ENCODE peak calls at places on chromosomes 16 and 17, in four cellular contexts. K, M, G and X are unnamed samples.
A peak's percentile ranks its signal among the peaks of the same experiment; 100 is the strongest.

GRCh38 chr16:71681360-71681759 is 43.1 kb downstream of the PHLPP2 start:
- DNase-seq in G (no peak), K (no peak), M (no peak), X (no peak)

GRCh38 chr16:51164167-51164566 is 13.1 kb upstream of the SALL1 start:
- DNase-seq in M (no peak), G (peak; percentile 24), K (peak; percentile 36), X (peak; percentile 58)

GRCh38 chr17:38453951-38454421 is 25.7 kb downstream of the ARHGAP23 start:
- DNase-seq in G (no peak), K (peak; percentile 56), M (no peak), X (no peak)

GRCh38 chr17:59699786-59700185 is 7.4 kb downstream of the PTRH2 start:
- DNase-seq in K (no peak), M (no peak), G (no peak), X (no peak)

GRCh38 chr17:18038149-18038850 is 668 bp downstream of the ATPAF2 start:
- DNase-seq in G (no peak), K (no peak), M (no peak), X (no peak)

GRCh38 chr16:11183951-11184350 is 72.1 kb downstream of the SOCS1 start:
- DNase-seq in K (peak; percentile 33), M (no peak), G (no peak), X (no peak)

GRCh38 chr16:89922884-89923639 is at the start of gene TUBB3:
- DNase-seq in G (peak; percentile 87), K (no peak), M (no peak), X (no peak)

GRCh38 chr17:7887482-7888183 is 956 bp upstream of the CHD3 start:
- DNase-seq in K (peak; percentile 96), M (peak; percentile 95), G (peak; percentile 93), X (peak; percentile 69)

GRCh38 chr16:30724641-30725464 is 23.4 kb upstream of the PHKG2 start:
- DNase-seq in K (no peak), G (no peak), M (no peak), X (no peak)

GRCh38 chr17:21218101-21218500 is 4.1 kb upstream of the TMEM11 start:
- DNase-seq in M (no peak), K (no peak), G (peak; percentile 38), X (no peak)

GRCh38 chr16:71288570-71288889 is 672 bp downstream of the CMTR2 start:
- DNase-seq in K (no peak), G (peak; percentile 4), M (no peak), X (no peak)

GRCh38 chr17:6706499-6706898 is 6.7 kb downstream of the SLC13A5 start:
- DNase-seq in K (no peak), G (no peak), M (no peak), X (no peak)

GRCh38 chr17:35063514-35064223 is at the start of gene RFFL:
- DNase-seq in M (peak; percentile 92), G (peak; percentile 75), K (peak; percentile 92), X (peak; percentile 99)

GRCh38 chr17:41835800-41836549 is at the start of gene NT5C3B:
- DNase-seq in M (no peak), K (peak; percentile 52), G (peak; percentile 76), X (no peak)

GRCh38 chr17:7042507-7043194 is 1.2 kb downstream of the SLC16A11 start:
- DNase-seq in K (no peak), G (no peak), M (no peak), X (no peak)

GRCh38 chr17:44000141-44000860 is 4.1 kb upstream of the NAGS start:
- DNase-seq in K (no peak), M (no peak), G (no peak), X (no peak)

GRCh38 chr16:67415872-67416793 is at the start of gene ZDHHC1:
- DNase-seq in M (no peak), G (peak; percentile 82), K (peak; percentile 61), X (no peak)

GRCh38 chr16:51971184-51971583 is 575.8 kb downstream of the TOX3 start:
- DNase-seq in G (peak; percentile 63), K (no peak), M (no peak), X (no peak)

GRCh38 chr16:26801628-26802027 is 265.1 kb upstream of the C16orf82 start:
- DNase-seq in M (no peak), G (no peak), K (no peak), X (no peak)

GRCh38 chr17:17108681-17109049 is 66.4 kb downstream of the MPRIP start:
- DNase-seq in K (no peak), M (no peak), G (no peak), X (no peak)

GRCh38 chr16:24988593-24989338 is 26.4 kb downstream of the ARHGAP17 start:
- DNase-seq in K (peak; percentile 52), G (peak; percentile 21), M (no peak), X (no peak)

GRCh38 chr17:35889818-35890773 is 9.9 kb upstream of the CCL5 start:
- DNase-seq in G (peak; percentile 55), K (no peak), M (peak; percentile 54), X (no peak)

GRCh38 chr16:61872778-61873119 is 163.5 kb downstream of the CDH8 start:
- DNase-seq in M (no peak), K (no peak), G (no peak), X (no peak)

GRCh38 chr16:82699711-82700495 is 73.1 kb downstream of the CDH13 start:
- DNase-seq in M (peak; percentile 67), K (peak; percentile 60), G (no peak), X (peak; percentile 16)

GRCh38 chr17:57313276-57313835 is 57.0 kb downstream of the MSI2 start:
- DNase-seq in K (no peak), M (no peak), G (no peak), X (no peak)

GRCh38 chr17:67289174-67289876 is 44.3 kb upstream of the HELZ start:
- DNase-seq in G (no peak), K (peak; percentile 76), M (no peak), X (no peak)

GRCh38 chr17:30236807-30237206 is 1.3 kb upstream of the SLC6A4 start:
- DNase-seq in M (no peak), K (no peak), G (peak; percentile 86), X (no peak)

GRCh38 chr17:51666971-51667721 is 406.8 kb downstream of the UTP18 start:
- DNase-seq in K (no peak), G (no peak), M (no peak), X (no peak)

GRCh38 chr17:44256671-44257070 is 11.3 kb downstream of the SLC4A1 start:
- DNase-seq in K (no peak), M (no peak), G (no peak), X (no peak)

GRCh38 chr17:62725791-62726249 is 82.3 kb downstream of the MARCHF10 start:
- DNase-seq in K (no peak), M (no peak), G (no peak), X (no peak)

GRCh38 chr17:27603870-27604794 is 26.9 kb upstream of the LGALS9 start:
- DNase-seq in M (no peak), K (no peak), G (no peak), X (no peak)

GRCh38 chr16:14354561-14355351 is 275.3 kb downstream of the PARN start:
- DNase-seq in G (no peak), K (no peak), M (no peak), X (no peak)

GRCh38 chr17:21194688-21195087 is 19.3 kb downstream of the TMEM11 start:
- DNase-seq in K (peak; percentile 37), M (no peak), G (no peak), X (no peak)

GRCh38 chr16:50265716-50266336 is 525 bp upstream of the ADCY7 start:
- DNase-seq in K (no peak), M (no peak), G (no peak), X (no peak)

GRCh38 chr16:31130899-31131298 is 4.6 kb downstream of the PRSS8 start:
- DNase-seq in G (no peak), K (no peak), M (no peak), X (no peak)

GRCh38 chr17:40560592-40561293 is 4.5 kb downstream of the CCR7 start:
- DNase-seq in K (no peak), G (no peak), M (no peak), X (peak; percentile 87)

GRCh38 chr16:84115919-84116719 is 623 bp downstream of the MBTPS1 start:
- DNase-seq in M (no peak), G (peak; percentile 66), K (peak; percentile 36), X (no peak)
- TF ChIP-seq CTCF in M (no peak), G (no peak), K (no peak), X (no peak)

DNA sequence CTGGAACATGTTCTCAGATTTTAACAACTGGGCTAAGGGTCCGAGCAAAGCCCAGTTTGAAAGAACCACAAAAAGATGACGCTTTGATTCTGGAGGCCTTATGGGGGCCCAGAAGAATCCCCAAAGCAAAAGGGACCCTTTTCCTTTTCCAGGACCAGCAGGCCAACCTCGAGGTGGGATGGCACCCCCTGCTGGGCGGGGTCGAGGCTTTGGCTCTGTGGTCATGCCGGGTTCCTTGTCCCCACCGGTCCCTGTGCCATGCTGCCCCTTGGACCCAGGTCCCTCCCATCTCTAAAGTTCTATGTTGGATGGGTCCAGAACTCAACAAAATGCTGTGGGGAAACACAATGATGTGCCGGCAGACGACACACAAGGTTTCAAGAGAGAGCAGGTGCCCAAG is 30.9 kb downstream of the TMEM204 start:
- DNase-seq in G (no peak), M (no peak), K (no peak), X (no peak)
- TF ChIP-seq CTCF in G (peak; percentile 30), M (peak; percentile 47), K (peak; percentile 29), X (peak; percentile 24)

GRCh38 chr17:78019367-78019975 is 61.0 kb downstream of the TNRC6C start:
- DNase-seq in M (no peak), G (no peak), K (no peak), X (no peak)
- TF ChIP-seq CTCF in M (peak; percentile 31), G (peak; percentile 53), K (peak; percentile 48), X (peak; percentile 38)

GRCh38 chr16:17431904-17432625 is 38.7 kb downstream of the XYLT1 start:
- DNase-seq in K (no peak), M (no peak), G (peak; percentile 9), X (no peak)
- TF ChIP-seq CTCF in K (no peak), M (no peak), G (no peak), X (no peak)

GRCh38 chr16:10178079-10178478 is 4.1 kb downstream of the GRIN2A start:
- DNase-seq in G (no peak), K (no peak), M (no peak), X (no peak)

GRCh38 chr16:10181196-10182162 is 749 bp downstream of the GRIN2A start:
- DNase-seq in M (no peak), G (peak; percentile 82), K (peak; percentile 32), X (no peak)

GRCh38 chr16:10182186-10182683 is at the start of gene GRIN2A:
- DNase-seq in K (no peak), M (no peak), G (peak; percentile 22), X (no peak)

GRCh38 chr16:10180042-10180770 is 2.0 kb downstream of the GRIN2A start:
- DNase-seq in G (no peak), K (no peak), M (no peak), X (no peak)

DNA sequence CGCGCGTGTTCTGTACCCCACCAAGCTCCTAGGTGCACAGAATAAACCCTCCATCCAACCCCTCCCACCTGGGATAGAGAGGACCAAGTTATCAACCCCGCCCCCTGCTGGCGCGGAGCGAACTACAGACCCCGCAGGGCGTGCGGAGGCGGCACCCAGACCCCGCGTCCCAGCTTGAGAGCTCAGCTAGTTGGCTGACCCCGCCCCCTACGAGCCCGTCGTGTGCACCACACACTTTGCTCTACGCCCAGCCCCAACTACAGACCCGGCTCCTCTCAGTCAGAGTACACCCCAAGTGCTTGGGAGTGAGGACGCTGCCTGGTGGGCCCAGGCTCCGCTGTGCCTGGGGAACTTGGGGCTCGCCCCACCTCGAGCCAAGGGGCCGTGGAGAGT is 1.5 kb downstream of the GRIN2A start:
- DNase-seq in K (peak; percentile 29), G (peak; percentile 85), M (no peak), X (no peak)
- TF ChIP-seq CTCF in K (no peak), G (peak; percentile 24), M (peak; percentile 27), X (peak; percentile 49)